ENCODE peak calls at places on chromosomes 5 and 9, in five cellular contexts. J, A, D, L and C are unnamed samples.

GRCh38 chr5:168747987-168748777 is 169.0 kb upstream of the PANK3 start:
- DNase-seq in J (peak), D (peak), L (peak), A (no peak), C (peak)

GRCh38 chr9:128231638-128232568 is 28.7 kb downstream of the DNM1 start:
- DNase-seq in J (no peak), A (no peak), D (no peak), L (no peak), C (no peak)

GRCh38 chr5:168648576-168648975 is 69.4 kb upstream of the PANK3 start:
- DNase-seq in J (no peak), L (no peak), D (no peak), A (no peak), C (no peak)

GRCh38 chr9:12777149-12778010 is 2.6 kb downstream of the LURAP1L start:
- DNase-seq in J (no peak), L (no peak), D (no peak), A (no peak), C (no peak)

GRCh38 chr9:130729145-130729544 is 35.6 kb downstream of the EXOSC2 start:
- DNase-seq in J (no peak), L (no peak), A (no peak), D (no peak), C (no peak)

GRCh38 chr5:149552761-149553160 is 1.5 kb upstream of the CSNK1A1 start:
- DNase-seq in J (no peak), A (no peak), D (no peak), L (no peak), C (no peak)

GRCh38 chr9:16121593-16121992 is 568.8 kb downstream of the CCDC171 start:
- DNase-seq in A (no peak), L (no peak), D (no peak), J (no peak), C (no peak)

GRCh38 chr5:123800640-123801039 is 288.7 kb downstream of the CSNK1G3 start:
- DNase-seq in A (no peak), D (no peak), L (no peak), J (no peak), C (no peak)

GRCh38 chr5:178778919-178779318 is 48.5 kb upstream of the ZNF354A start:
- DNase-seq in A (no peak), D (no peak), L (no peak), J (no peak), C (no peak)

GRCh38 chr5:150636391-150637244 is 3.8 kb upstream of the SYNPO start:
- DNase-seq in J (no peak), D (no peak), L (peak), A (no peak), C (no peak)

GRCh38 chr5:157046041-157046440 is 12.9 kb downstream of the HAVCR1 start:
- DNase-seq in A (no peak), J (no peak), L (peak), D (no peak), C (no peak)

GRCh38 chr5:73322453-73323076 is 126.0 kb downstream of the FOXD1 start:
- DNase-seq in A (no peak), D (no peak), J (no peak), L (no peak), C (no peak)

GRCh38 chr9:107739601-107740082 is 250.1 kb upstream of the KLF4 start:
- DNase-seq in A (no peak), D (peak), J (no peak), L (no peak), C (no peak)

GRCh38 chr5:138829341-138829740 is 45.8 kb downstream of the LRRTM2 start:
- DNase-seq in A (no peak), L (no peak), J (no peak), D (no peak), C (no peak)

GRCh38 chr9:78303377-78304062 is 6.6 kb downstream of the PSAT1 start:
- DNase-seq in J (no peak), L (no peak), A (no peak), D (no peak), C (no peak)

GRCh38 chr5:147101654-147102053 is 133.2 kb upstream of the STK32A start:
- DNase-seq in J (no peak), A (no peak), L (no peak), D (no peak), C (no peak)

GRCh38 chr5:179793470-179794139 is at the start of gene LTC4S:
- DNase-seq in J (no peak), A (peak), D (peak), L (no peak), C (peak)

GRCh38 chr9:77846957-77847574 is 184.5 kb downstream of the GNAQ start:
- DNase-seq in L (no peak), D (no peak), J (no peak), A (no peak), C (no peak)

GRCh38 chr5:52814749-52815148 is 27.0 kb downstream of the ITGA1 start:
- DNase-seq in A (no peak), D (no peak), J (no peak), L (no peak), C (no peak)

GRCh38 chr5:175696139-175696854 is 38.4 kb downstream of the HRH2 start:
- DNase-seq in J (no peak), A (peak), L (peak), D (peak), C (peak)

GRCh38 chr9:109303900-109304299 is 17.0 kb downstream of the EPB41L4B start:
- DNase-seq in J (no peak), A (no peak), D (no peak), L (no peak), C (no peak)

GRCh38 chr5:62138607-62139006 is 167.4 kb upstream of the KIF2A start:
- DNase-seq in J (no peak), D (no peak), L (no peak), A (no peak), C (no peak)

GRCh38 chr5:149887622-149888183 is 56.9 kb downstream of the PDE6A start:
- DNase-seq in J (no peak), D (no peak), L (peak), A (no peak), C (no peak)

GRCh38 chr5:65120371-65120967 is 351.7 kb downstream of the CWC27 start:
- DNase-seq in D (no peak), L (no peak), A (no peak), J (no peak), C (no peak)

GRCh38 chr5:135034186-135034962 is at the start of gene PITX1:
- DNase-seq in J (peak), D (peak), A (no peak), L (peak), C (peak)